ENCODE peak calls at places on chromosomes 12 and 14, in five cellular contexts. One of them, this sample, is unnamed.

GRCh38 chr14:69129264-69129880 is 23.5 kb downstream of the DCAF5 start:
- DNase-seq in HuH-7: peak; percentile 39
- DNase-seq in prostate gland: peak; percentile 85
- DNase-seq in stimulated activated CD4-positive, alpha-beta T cell treated with anti-CD3 and anti-CD28 coated beads, Interleukin-4, amount 100 ng/mL, for 48 hours: peak; percentile 60
- DNase-seq in T follicular helper cell: peak; percentile 58
- DNase-seq in this sample: no peak

GRCh38 chr14:102840801-102841528 is 63.7 kb downstream of the TRAF3 start:
- DNase-seq in T follicular helper cell: no peak
- DNase-seq in HuH-7: no peak
- DNase-seq in prostate gland: no peak
- DNase-seq in stimulated activated CD4-positive, alpha-beta T cell treated with anti-CD3 and anti-CD28 coated beads, Interleukin-4, amount 100 ng/mL, for 48 hours: no peak
- DNase-seq in this sample: no peak

GRCh38 chr12:25420116-25420515 is 133.0 kb downstream of the LMNTD1 start:
- DNase-seq in prostate gland: no peak
- DNase-seq in T follicular helper cell: no peak
- DNase-seq in HuH-7: no peak
- DNase-seq in stimulated activated CD4-positive, alpha-beta T cell treated with anti-CD3 and anti-CD28 coated beads, Interleukin-4, amount 100 ng/mL, for 48 hours: no peak
- DNase-seq in this sample: no peak

GRCh38 chr12:120618954-120619615 is 21.3 kb upstream of the CABP1 start:
- DNase-seq in stimulated activated CD4-positive, alpha-beta T cell treated with anti-CD3 and anti-CD28 coated beads, Interleukin-4, amount 100 ng/mL, for 48 hours: no peak
- DNase-seq in T follicular helper cell: no peak
- DNase-seq in prostate gland: no peak
- DNase-seq in HuH-7: no peak
- DNase-seq in this sample: no peak

GRCh38 chr14:101123639-101124525 is 220.4 kb upstream of the RTL1 start:
- DNase-seq in HuH-7: no peak
- DNase-seq in T follicular helper cell: no peak
- DNase-seq in stimulated activated CD4-positive, alpha-beta T cell treated with anti-CD3 and anti-CD28 coated beads, Interleukin-4, amount 100 ng/mL, for 48 hours: no peak
- DNase-seq in prostate gland: peak; percentile 2
- DNase-seq in this sample: peak; percentile 1

GRCh38 chr14:76576047-76576741 is 185.1 kb upstream of the VASH1 start:
- DNase-seq in prostate gland: no peak
- DNase-seq in HuH-7: no peak
- DNase-seq in stimulated activated CD4-positive, alpha-beta T cell treated with anti-CD3 and anti-CD28 coated beads, Interleukin-4, amount 100 ng/mL, for 48 hours: no peak
- DNase-seq in T follicular helper cell: no peak
- DNase-seq in this sample: no peak

GRCh38 chr12:94560416-94561221 is 89.7 kb downstream of the TMCC3 start:
- DNase-seq in stimulated activated CD4-positive, alpha-beta T cell treated with anti-CD3 and anti-CD28 coated beads, Interleukin-4, amount 100 ng/mL, for 48 hours: peak; percentile 21
- DNase-seq in T follicular helper cell: no peak
- DNase-seq in HuH-7: no peak
- DNase-seq in prostate gland: peak; percentile 22
- DNase-seq in this sample: peak; percentile 44

GRCh38 chr12:124816295-124816854 is 47.3 kb downstream of the SCARB1 start:
- DNase-seq in prostate gland: no peak
- DNase-seq in stimulated activated CD4-positive, alpha-beta T cell treated with anti-CD3 and anti-CD28 coated beads, Interleukin-4, amount 100 ng/mL, for 48 hours: no peak
- DNase-seq in T follicular helper cell: no peak
- DNase-seq in HuH-7: no peak
- DNase-seq in this sample: no peak

GRCh38 chr12:90945070-90945649 is 9.8 kb downstream of the CCER1 start:
- DNase-seq in HuH-7: no peak
- DNase-seq in stimulated activated CD4-positive, alpha-beta T cell treated with anti-CD3 and anti-CD28 coated beads, Interleukin-4, amount 100 ng/mL, for 48 hours: no peak
- DNase-seq in prostate gland: no peak
- DNase-seq in T follicular helper cell: no peak
- DNase-seq in this sample: no peak

GRCh38 chr12:17661250-17661649 is 428.7 kb downstream of the RERGL start:
- DNase-seq in HuH-7: no peak
- DNase-seq in T follicular helper cell: no peak
- DNase-seq in prostate gland: no peak
- DNase-seq in stimulated activated CD4-positive, alpha-beta T cell treated with anti-CD3 and anti-CD28 coated beads, Interleukin-4, amount 100 ng/mL, for 48 hours: no peak
- DNase-seq in this sample: no peak

GRCh38 chr12:97465012-97465345 is 2.4 kb downstream of the RMST start:
- DNase-seq in HuH-7: no peak
- DNase-seq in T follicular helper cell: no peak
- DNase-seq in stimulated activated CD4-positive, alpha-beta T cell treated with anti-CD3 and anti-CD28 coated beads, Interleukin-4, amount 100 ng/mL, for 48 hours: no peak
- DNase-seq in prostate gland: no peak
- DNase-seq in this sample: no peak

GRCh38 chr12:87021400-87021799 is 765.2 kb upstream of the MGAT4C start:
- DNase-seq in T follicular helper cell: no peak
- DNase-seq in HuH-7: no peak
- DNase-seq in prostate gland: no peak
- DNase-seq in stimulated activated CD4-positive, alpha-beta T cell treated with anti-CD3 and anti-CD28 coated beads, Interleukin-4, amount 100 ng/mL, for 48 hours: no peak
- DNase-seq in this sample: no peak

GRCh38 chr12:69698769-69699540 is at the start of gene BEST3:
- DNase-seq in prostate gland: peak; percentile 74
- DNase-seq in T follicular helper cell: no peak
- DNase-seq in HuH-7: no peak
- DNase-seq in stimulated activated CD4-positive, alpha-beta T cell treated with anti-CD3 and anti-CD28 coated beads, Interleukin-4, amount 100 ng/mL, for 48 hours: no peak
- DNase-seq in this sample: no peak

This sample was measured in GM12892.